ENCODE peak calls at places on chromosome 9, in nine cellular contexts. One of them, this sample, is unnamed.

GRCh38 chr9:4678679-4679267 is 596 bp upstream of the CDC37L1 start:
- DNase-seq in heart left ventricle: peak
- DNase-seq in tibial artery: no peak
- DNase-seq in bronchial epithelial cell: no peak
- DNase-seq in Peyer's patch: no peak
- DNase-seq in foreskin fibroblast: no peak
- DNase-seq in IMR-90: peak
- DNase-seq in fibroblast of lung: peak
- DNase-seq in AG10803: peak
- DNase-seq in this sample: peak

GRCh38 chr9:126058631-126059030 is 268.0 kb upstream of the MVB12B start:
- DNase-seq in heart left ventricle: no peak
- DNase-seq in tibial artery: no peak
- DNase-seq in bronchial epithelial cell: no peak
- DNase-seq in Peyer's patch: no peak
- DNase-seq in foreskin fibroblast: no peak
- DNase-seq in IMR-90: no peak
- DNase-seq in fibroblast of lung: no peak
- DNase-seq in AG10803: no peak
- DNase-seq in this sample: no peak

GRCh38 chr9:33180526-33181184 is 13.5 kb upstream of the B4GALT1 start:
- DNase-seq in heart left ventricle: no peak
- DNase-seq in tibial artery: no peak
- DNase-seq in bronchial epithelial cell: peak
- DNase-seq in Peyer's patch: no peak
- DNase-seq in foreskin fibroblast: peak
- DNase-seq in IMR-90: peak
- DNase-seq in fibroblast of lung: peak
- DNase-seq in AG10803: peak
- DNase-seq in this sample: peak

GRCh38 chr9:84079994-84080393 is 99.4 kb downstream of the RMI1 start:
- DNase-seq in heart left ventricle: no peak
- DNase-seq in tibial artery: no peak
- DNase-seq in bronchial epithelial cell: no peak
- DNase-seq in Peyer's patch: no peak
- DNase-seq in foreskin fibroblast: no peak
- DNase-seq in IMR-90: no peak
- DNase-seq in fibroblast of lung: no peak
- DNase-seq in AG10803: no peak
- DNase-seq in this sample: no peak

GRCh38 chr9:37998881-37999311 is 70.1 kb downstream of the SHB start:
- DNase-seq in heart left ventricle: peak
- DNase-seq in tibial artery: peak
- DNase-seq in bronchial epithelial cell: no peak
- DNase-seq in Peyer's patch: peak
- DNase-seq in foreskin fibroblast: no peak
- DNase-seq in IMR-90: peak
- DNase-seq in fibroblast of lung: no peak
- DNase-seq in AG10803: no peak
- DNase-seq in this sample: peak

GRCh38 chr9:20447291-20447690 is 175.0 kb downstream of the MLLT3 start:
- DNase-seq in heart left ventricle: no peak
- DNase-seq in tibial artery: no peak
- DNase-seq in bronchial epithelial cell: no peak
- DNase-seq in Peyer's patch: no peak
- DNase-seq in foreskin fibroblast: no peak
- DNase-seq in IMR-90: no peak
- DNase-seq in fibroblast of lung: peak
- DNase-seq in AG10803: no peak
- DNase-seq in this sample: no peak

GRCh38 chr9:92404031-92404430 is 347 bp downstream of the OGN start:
- DNase-seq in heart left ventricle: no peak
- DNase-seq in tibial artery: no peak
- DNase-seq in bronchial epithelial cell: no peak
- DNase-seq in Peyer's patch: no peak
- DNase-seq in foreskin fibroblast: no peak
- DNase-seq in IMR-90: no peak
- DNase-seq in fibroblast of lung: no peak
- DNase-seq in AG10803: no peak
- DNase-seq in this sample: no peak

GRCh38 chr9:38235244-38235643 is 157.3 kb upstream of the ALDH1B1 start:
- DNase-seq in heart left ventricle: no peak
- DNase-seq in tibial artery: no peak
- DNase-seq in bronchial epithelial cell: no peak
- DNase-seq in Peyer's patch: no peak
- DNase-seq in foreskin fibroblast: no peak
- DNase-seq in IMR-90: no peak
- DNase-seq in fibroblast of lung: no peak
- DNase-seq in AG10803: no peak
- DNase-seq in this sample: no peak

GRCh38 chr9:6997330-6997729 is 239.6 kb downstream of the KDM4C start:
- DNase-seq in heart left ventricle: no peak
- DNase-seq in tibial artery: no peak
- DNase-seq in bronchial epithelial cell: no peak
- DNase-seq in Peyer's patch: no peak
- DNase-seq in foreskin fibroblast: no peak
- DNase-seq in IMR-90: peak
- DNase-seq in fibroblast of lung: no peak
- DNase-seq in AG10803: peak
- DNase-seq in this sample: no peak

GRCh38 chr9:79060726-79061125 is 511.0 kb upstream of the TLE4 start:
- DNase-seq in heart left ventricle: no peak
- DNase-seq in tibial artery: no peak
- DNase-seq in bronchial epithelial cell: peak
- DNase-seq in Peyer's patch: no peak
- DNase-seq in foreskin fibroblast: peak
- DNase-seq in IMR-90: peak
- DNase-seq in fibroblast of lung: peak
- DNase-seq in AG10803: peak
- DNase-seq in this sample: peak

GRCh38 chr9:17063535-17064135 is 71.2 kb upstream of the CNTLN start:
- DNase-seq in heart left ventricle: no peak
- DNase-seq in tibial artery: no peak
- DNase-seq in bronchial epithelial cell: peak
- DNase-seq in Peyer's patch: no peak
- DNase-seq in foreskin fibroblast: peak
- DNase-seq in IMR-90: peak
- DNase-seq in fibroblast of lung: peak
- DNase-seq in AG10803: peak
- DNase-seq in this sample: peak

GRCh38 chr9:37300620-37301368 is 121.7 kb upstream of the GRHPR start:
- DNase-seq in heart left ventricle: no peak
- DNase-seq in tibial artery: no peak
- DNase-seq in bronchial epithelial cell: peak
- DNase-seq in Peyer's patch: no peak
- DNase-seq in foreskin fibroblast: no peak
- DNase-seq in IMR-90: peak
- DNase-seq in fibroblast of lung: peak
- DNase-seq in AG10803: peak
- DNase-seq in this sample: peak

GRCh38 chr9:99060621-99061020 is 44.3 kb upstream of the TGFBR1 start:
- DNase-seq in heart left ventricle: no peak
- DNase-seq in tibial artery: no peak
- DNase-seq in bronchial epithelial cell: no peak
- DNase-seq in Peyer's patch: no peak
- DNase-seq in foreskin fibroblast: no peak
- DNase-seq in IMR-90: no peak
- DNase-seq in fibroblast of lung: no peak
- DNase-seq in AG10803: no peak
- DNase-seq in this sample: no peak

GRCh38 chr9:99779277-99779676 is 42.4 kb upstream of the NR4A3 start:
- DNase-seq in heart left ventricle: no peak
- DNase-seq in tibial artery: no peak
- DNase-seq in bronchial epithelial cell: no peak
- DNase-seq in Peyer's patch: no peak
- DNase-seq in foreskin fibroblast: no peak
- DNase-seq in IMR-90: no peak
- DNase-seq in fibroblast of lung: no peak
- DNase-seq in AG10803: no peak
- DNase-seq in this sample: no peak

GRCh38 chr9:36946653-36947052 is 87.4 kb downstream of the PAX5 start:
- DNase-seq in heart left ventricle: no peak
- DNase-seq in tibial artery: no peak
- DNase-seq in bronchial epithelial cell: no peak
- DNase-seq in Peyer's patch: no peak
- DNase-seq in foreskin fibroblast: no peak
- DNase-seq in IMR-90: no peak
- DNase-seq in fibroblast of lung: peak
- DNase-seq in AG10803: peak
- DNase-seq in this sample: peak

GRCh38 chr9:76266649-76267627 is 127.3 kb downstream of the RFK start:
- DNase-seq in heart left ventricle: no peak
- DNase-seq in tibial artery: no peak
- DNase-seq in bronchial epithelial cell: no peak
- DNase-seq in Peyer's patch: no peak
- DNase-seq in foreskin fibroblast: no peak
- DNase-seq in IMR-90: no peak
- DNase-seq in fibroblast of lung: no peak
- DNase-seq in AG10803: no peak
- DNase-seq in this sample: no peak

GRCh38 chr9:97741947-97742346 is 44.8 kb upstream of the XPA start:
- DNase-seq in heart left ventricle: no peak
- DNase-seq in tibial artery: no peak
- DNase-seq in bronchial epithelial cell: no peak
- DNase-seq in Peyer's patch: no peak
- DNase-seq in foreskin fibroblast: no peak
- DNase-seq in IMR-90: no peak
- DNase-seq in fibroblast of lung: no peak
- DNase-seq in AG10803: no peak
- DNase-seq in this sample: no peak

GRCh38 chr9:137456061-137456863 is 2.9 kb downstream of the NSMF start:
- DNase-seq in heart left ventricle: no peak
- DNase-seq in tibial artery: no peak
- DNase-seq in bronchial epithelial cell: no peak
- DNase-seq in Peyer's patch: peak
- DNase-seq in foreskin fibroblast: peak
- DNase-seq in IMR-90: peak
- DNase-seq in fibroblast of lung: peak
- DNase-seq in AG10803: peak
- DNase-seq in this sample: peak

GRCh38 chr9:95182854-95183563 is 134.5 kb downstream of the FANCC start:
- DNase-seq in heart left ventricle: no peak
- DNase-seq in tibial artery: no peak
- DNase-seq in bronchial epithelial cell: no peak
- DNase-seq in Peyer's patch: no peak
- DNase-seq in foreskin fibroblast: no peak
- DNase-seq in IMR-90: no peak
- DNase-seq in fibroblast of lung: no peak
- DNase-seq in AG10803: no peak
- DNase-seq in this sample: no peak

GRCh38 chr9:98775831-98776441 is 20.4 kb downstream of the ANKS6 start:
- DNase-seq in heart left ventricle: no peak
- DNase-seq in tibial artery: no peak
- DNase-seq in bronchial epithelial cell: peak
- DNase-seq in Peyer's patch: no peak
- DNase-seq in foreskin fibroblast: peak
- DNase-seq in IMR-90: peak
- DNase-seq in fibroblast of lung: peak
- DNase-seq in AG10803: peak
- DNase-seq in this sample: peak

DNA sequence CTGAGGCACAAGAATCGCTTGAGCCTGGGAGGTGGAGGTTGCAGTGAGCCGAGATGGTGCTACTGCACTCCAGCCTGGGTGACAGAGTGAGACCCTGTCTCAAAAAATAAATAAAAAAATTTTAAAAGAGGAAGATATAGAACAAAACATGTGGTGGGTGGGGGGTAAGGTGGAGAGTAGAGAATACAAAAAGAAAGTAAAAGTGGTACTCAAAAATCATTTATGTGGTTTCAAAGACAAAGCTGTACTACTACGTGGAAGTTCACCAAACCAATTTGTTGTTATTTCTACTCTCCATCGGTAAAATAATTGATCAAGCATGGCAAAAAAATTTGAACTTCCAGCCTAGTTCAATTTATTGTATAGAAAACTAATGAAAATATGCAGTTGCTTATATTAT is 8.0 kb upstream of the OR13C3 start:
- DNase-seq in heart left ventricle: no peak
- DNase-seq in tibial artery: no peak
- DNase-seq in bronchial epithelial cell: no peak
- DNase-seq in Peyer's patch: no peak
- DNase-seq in foreskin fibroblast: no peak
- DNase-seq in IMR-90: no peak
- DNase-seq in fibroblast of lung: no peak
- DNase-seq in AG10803: no peak
- DNase-seq in this sample: no peak
- H3K4me3 ChIP-seq in heart left ventricle: no peak
- H3K4me3 ChIP-seq in tibial artery: no peak
- H3K4me3 ChIP-seq in bronchial epithelial cell: no peak
- H3K4me3 ChIP-seq in Peyer's patch: no peak
- H3K4me3 ChIP-seq in foreskin fibroblast: no peak
- H3K4me3 ChIP-seq in IMR-90: no peak
- H3K4me3 ChIP-seq in fibroblast of lung: no peak
- H3K4me3 ChIP-seq in AG10803: no peak
- H3K4me3 ChIP-seq in this sample: no peak

GRCh38 chr9:130263601-130264413 is 1.8 kb upstream of the HMCN2 start:
- DNase-seq in heart left ventricle: no peak
- DNase-seq in tibial artery: peak
- DNase-seq in bronchial epithelial cell: peak
- DNase-seq in Peyer's patch: no peak
- DNase-seq in foreskin fibroblast: no peak
- DNase-seq in IMR-90: no peak
- DNase-seq in fibroblast of lung: peak
- DNase-seq in AG10803: no peak
- DNase-seq in this sample: peak
- TF ChIP-seq CTCF in heart left ventricle: peak
- TF ChIP-seq CTCF in tibial artery: no peak
- TF ChIP-seq CTCF in bronchial epithelial cell: peak
- TF ChIP-seq CTCF in Peyer's patch: no peak
- TF ChIP-seq CTCF in foreskin fibroblast: no peak
- TF ChIP-seq CTCF in IMR-90: peak
- TF ChIP-seq CTCF in fibroblast of lung: no peak
- TF ChIP-seq CTCF in AG10803: no peak
- TF ChIP-seq CTCF in this sample: no peak

GRCh38 chr9:127078336-127078735 is 44.1 kb downstream of the ANGPTL2 start:
- DNase-seq in heart left ventricle: no peak
- DNase-seq in tibial artery: no peak
- DNase-seq in bronchial epithelial cell: no peak
- DNase-seq in Peyer's patch: no peak
- DNase-seq in foreskin fibroblast: no peak
- DNase-seq in IMR-90: no peak
- DNase-seq in fibroblast of lung: no peak
- DNase-seq in AG10803: no peak
- DNase-seq in this sample: no peak
- H3K4me3 ChIP-seq in heart left ventricle: no peak
- H3K4me3 ChIP-seq in tibial artery: no peak
- H3K4me3 ChIP-seq in bronchial epithelial cell: no peak
- H3K4me3 ChIP-seq in Peyer's patch: no peak
- H3K4me3 ChIP-seq in foreskin fibroblast: no peak
- H3K4me3 ChIP-seq in IMR-90: no peak
- H3K4me3 ChIP-seq in fibroblast of lung: no peak
- H3K4me3 ChIP-seq in AG10803: no peak
- H3K4me3 ChIP-seq in this sample: no peak

DNA sequence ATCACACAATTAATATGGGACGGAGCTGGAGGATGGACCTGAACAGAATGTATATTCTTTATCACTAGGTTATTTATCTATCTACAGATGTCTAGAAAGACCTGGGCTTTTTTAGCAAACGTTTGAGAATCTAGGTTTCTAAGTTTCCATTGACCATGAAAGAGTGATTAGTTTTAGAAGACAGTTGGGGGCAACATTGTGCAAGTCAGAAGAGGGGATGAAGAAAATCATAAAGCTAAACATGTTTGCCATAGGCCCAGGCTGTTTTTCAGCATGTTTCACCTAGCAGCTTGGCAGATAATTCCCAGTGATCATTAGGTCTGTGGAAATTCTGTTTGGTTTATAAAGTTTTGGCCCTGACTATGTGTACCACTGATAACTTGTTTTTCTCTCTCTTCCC is 44.1 kb upstream of the CDKN2B start:
- DNase-seq in heart left ventricle: no peak
- DNase-seq in tibial artery: no peak
- DNase-seq in bronchial epithelial cell: no peak
- DNase-seq in Peyer's patch: no peak
- DNase-seq in foreskin fibroblast: no peak
- DNase-seq in IMR-90: peak
- DNase-seq in fibroblast of lung: no peak
- DNase-seq in AG10803: no peak
- DNase-seq in this sample: peak
- TF ChIP-seq CTCF in heart left ventricle: no peak
- TF ChIP-seq CTCF in tibial artery: no peak
- TF ChIP-seq CTCF in bronchial epithelial cell: no peak
- TF ChIP-seq CTCF in Peyer's patch: no peak
- TF ChIP-seq CTCF in foreskin fibroblast: no peak
- TF ChIP-seq CTCF in IMR-90: no peak
- TF ChIP-seq CTCF in fibroblast of lung: no peak
- TF ChIP-seq CTCF in AG10803: no peak
- TF ChIP-seq CTCF in this sample: no peak

This sample was measured in fibroblast of mammary gland.